ENCODE peak calls at places on chromosomes 6 and 20, in four cellular contexts. O, E, W and S are unnamed samples.

GRCh38 chr6:37851997-37852524 is 32.5 kb downstream of the ZFAND3 start:
- DNase-seq in E (no peak), O (no peak), W (no peak), S (no peak)

GRCh38 chr6:8674088-8674487 is 238.7 kb upstream of the SLC35B3 start:
- DNase-seq in O (no peak), E (no peak), W (no peak), S (no peak)

GRCh38 chr6:47078991-47079390 is 36.9 kb upstream of the ADGRF1 start:
- DNase-seq in W (no peak), E (no peak), O (no peak), S (no peak)

GRCh38 chr20:41141153-41141815 is 3.9 kb downstream of the PLCG1 start:
- DNase-seq in O (peak; percentile 12), W (peak; percentile 9), E (no peak), S (peak; percentile 63)

GRCh38 chr20:23596856-23597255 is 8.9 kb downstream of the CST9 start:
- DNase-seq in W (no peak), E (no peak), O (peak; percentile 11), S (no peak)

GRCh38 chr20:36279362-36279761 is 26.8 kb upstream of the DLGAP4 start:
- DNase-seq in O (no peak), E (no peak), W (no peak), S (no peak)

GRCh38 chr20:14406495-14406894 is 69.1 kb upstream of the FLRT3 start:
- DNase-seq in E (no peak), O (peak; percentile 50), W (no peak), S (no peak)

GRCh38 chr6:123640567-123641187 is 3.9 kb upstream of the TRDN start:
- DNase-seq in O (no peak), E (no peak), W (no peak), S (no peak)

GRCh38 chr6:10599046-10599445 is 77.9 kb downstream of the GCNT2 start:
- DNase-seq in E (no peak), W (peak; percentile 83), O (no peak), S (no peak)

GRCh38 chr6:34559651-34560365 is 3.7 kb upstream of the SPDEF start:
- DNase-seq in E (no peak), O (no peak), W (no peak), S (no peak)

GRCh38 chr20:62406635-62407176 is 379 bp downstream of the CABLES2 start:
- DNase-seq in O (no peak), W (peak; percentile 43), E (no peak), S (no peak)

GRCh38 chr6:27986928-27987725 is 30.1 kb downstream of the OR2B6 start:
- DNase-seq in E (no peak), O (peak; percentile 27), W (no peak), S (no peak)

GRCh38 chr6:141677598-141678211 is 455.0 kb upstream of the GJE1 start:
- DNase-seq in O (peak; percentile 24), E (no peak), W (no peak), S (no peak)

GRCh38 chr20:50784464-50784863 is 10.4 kb upstream of the BCAS4 start:
- DNase-seq in W (no peak), E (no peak), O (no peak), S (no peak)

GRCh38 chr6:37142047-37142614 is 27.8 kb upstream of the PIM1 start:
- DNase-seq in O (no peak), W (no peak), E (no peak), S (no peak)

GRCh38 chr6:165301372-165302246 is 7.8 kb downstream of the C6orf118 start:
- DNase-seq in E (no peak), W (no peak), O (no peak), S (no peak)

GRCh38 chr6:1672379-1672778 is 62.7 kb downstream of the FOXC1 start:
- DNase-seq in O (no peak), E (no peak), W (no peak), S (no peak)

GRCh38 chr6:148423601-148424270 is 81.1 kb downstream of the SASH1 start:
- DNase-seq in W (peak; percentile 23), O (no peak), E (no peak), S (no peak)

GRCh38 chr6:108559884-108560462 is 744 bp upstream of the FOXO3 start:
- DNase-seq in O (peak; percentile 68), W (peak; percentile 70), E (peak; percentile 82), S (no peak)

GRCh38 chr6:160054913-160055312 is 66.7 kb upstream of the SLC22A1 start:
- DNase-seq in E (no peak), O (no peak), W (no peak), S (no peak)

GRCh38 chr20:57388953-57389694 is 2.1 kb upstream of the RBM38 start:
- DNase-seq in E (peak; percentile 84), O (no peak), W (peak; percentile 89), S (peak; percentile 86)

DNA sequence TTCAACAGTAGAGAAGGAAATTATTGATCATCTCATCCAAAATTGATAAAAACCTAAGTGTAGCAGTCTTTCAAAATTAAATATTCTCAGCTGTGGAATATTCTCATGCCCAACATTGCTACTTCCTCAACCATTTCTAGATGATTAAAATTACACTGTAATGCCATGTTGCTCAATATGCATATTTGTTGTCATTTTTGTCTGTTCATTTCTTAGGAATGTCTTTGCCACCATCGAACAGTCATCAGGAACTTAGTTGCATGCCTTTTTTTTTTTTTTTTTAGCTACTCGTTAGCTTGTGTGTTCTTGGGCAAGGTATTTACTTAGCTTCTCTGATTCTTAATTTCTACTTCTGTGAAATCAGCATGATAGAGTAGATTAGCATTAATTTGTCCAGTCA is 188.6 kb downstream of the DTNBP1 start:
- DNase-seq in W (no peak), O (no peak), E (no peak), S (no peak)
- H3K36me3 ChIP-seq in W (no peaks in the 10 kb centered on the region), O (peaks cover 2% of the 10 kb centered on the region), E (no peaks in the 10 kb centered on the region), S (peaks cover 11% of the 10 kb centered on the region)

GRCh38 chr6:166330612-166331011 is 11.7 kb downstream of the SFT2D1 start:
- DNase-seq in E (peak; percentile 28), O (peak; percentile 39), W (peak; percentile 48), S (peak; percentile 61)
- H3K36me3 ChIP-seq in E (peaks cover 22% of the 10 kb centered on the region), O (peaks cover 10% of the 10 kb centered on the region), W (peaks cover 14% of the 10 kb centered on the region), S (peaks cover 45% of the 10 kb centered on the region)

DNA sequence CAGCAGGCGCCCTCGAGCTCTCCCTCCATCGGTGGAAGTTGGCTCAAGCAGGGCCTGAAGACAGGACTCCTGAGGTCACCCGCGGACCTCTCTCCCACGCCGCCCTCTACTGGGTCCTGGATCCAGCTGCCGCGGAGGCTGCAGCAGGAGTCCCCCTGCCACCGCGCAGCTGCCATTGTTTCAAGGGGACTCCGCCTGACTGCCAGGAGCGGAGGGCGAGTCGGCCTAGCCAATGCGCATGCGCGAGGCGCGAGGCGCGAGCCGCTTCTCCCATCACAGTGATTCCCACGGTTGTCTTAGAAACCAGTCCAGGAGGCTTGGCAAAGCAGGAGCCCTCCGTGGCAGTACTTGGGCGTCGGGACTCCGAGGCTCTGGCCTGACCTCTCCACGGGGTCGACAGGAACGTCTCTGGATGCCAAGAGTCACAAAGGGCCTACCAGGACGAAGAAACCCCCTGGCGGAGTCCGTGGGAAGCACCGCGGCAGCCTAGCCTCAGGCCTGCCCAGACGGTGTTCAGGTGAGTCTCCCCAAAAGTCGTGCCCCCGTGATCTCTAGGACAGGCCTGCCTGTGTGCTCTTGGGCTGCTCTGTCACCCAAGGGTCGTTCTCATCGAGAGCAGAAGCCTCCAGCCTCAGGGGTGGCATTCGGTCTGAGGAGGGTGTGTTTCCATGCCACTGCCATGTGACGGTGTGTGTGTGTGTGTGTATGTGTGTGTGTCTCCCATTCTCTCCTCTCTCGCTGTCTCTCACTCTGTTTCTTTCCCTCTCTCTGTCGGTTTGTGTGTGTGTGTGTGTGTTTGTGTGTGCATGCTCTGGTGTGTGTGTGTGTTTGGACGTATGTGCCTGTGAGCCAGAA is 290.6 kb upstream of the ZNF337 start:
- DNase-seq in E (no peak), O (peak; percentile 35), W (peak; percentile 60), S (peak; percentile 34)
- H3K36me3 ChIP-seq in E (no peaks in the 10 kb centered on the region), O (no peaks in the 10 kb centered on the region), W (no peaks in the 10 kb centered on the region), S (no peaks in the 10 kb centered on the region)

DNA sequence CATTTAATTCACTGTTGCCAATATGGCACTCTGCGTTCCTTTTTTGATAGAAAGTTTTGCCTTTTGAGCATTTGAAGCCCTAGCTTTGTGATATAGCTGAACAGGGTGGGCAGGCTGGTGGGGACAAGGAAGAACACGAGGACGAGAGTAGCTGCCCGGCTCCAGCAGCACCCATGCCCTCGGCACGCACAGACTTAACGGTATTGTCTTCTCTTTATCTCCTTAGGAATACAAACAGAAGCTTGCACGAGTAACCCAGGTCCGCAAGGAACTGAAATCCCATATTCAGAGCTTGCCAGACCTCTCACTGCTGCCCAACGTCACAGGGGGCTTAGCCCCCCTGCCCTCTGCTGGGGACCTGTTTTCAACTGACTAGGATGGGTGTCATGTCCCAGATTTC is 56.0 kb downstream of the RPRD1B start:
- DNase-seq in W (no peak), O (no peak), E (no peak), S (no peak)
- H3K36me3 ChIP-seq in W (peaks cover 11% of the 10 kb centered on the region), O (peaks cover 32% of the 10 kb centered on the region), E (peaks cover 48% of the 10 kb centered on the region), S (peaks cover 52% of the 10 kb centered on the region)

DNA sequence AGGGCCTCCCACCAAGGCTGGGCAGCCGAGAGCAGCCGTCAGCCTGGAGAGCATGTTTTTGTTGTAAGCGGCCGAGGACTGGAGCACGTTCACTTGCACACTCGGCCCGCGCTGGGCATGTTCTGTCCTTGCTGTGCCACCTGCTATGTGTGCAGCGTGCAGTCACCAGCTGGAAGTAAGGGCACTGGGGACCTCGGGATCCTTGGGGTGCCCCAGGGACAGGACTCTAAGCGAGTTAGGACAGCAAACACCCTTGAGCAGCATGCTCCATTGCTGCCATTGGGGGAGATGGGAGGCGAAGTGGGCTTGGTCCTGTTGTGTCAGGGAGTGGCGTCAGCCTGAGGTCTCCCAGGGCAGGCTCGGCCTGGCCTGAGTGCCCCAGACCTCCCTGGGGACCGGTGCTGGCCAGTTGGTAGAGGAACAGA is 18.6 kb downstream of the DYNLT1 start:
- DNase-seq in W (no peak), E (no peak), O (no peak), S (no peak)
- H3K36me3 ChIP-seq in W (peaks cover 15% of the 10 kb centered on the region), E (peaks cover 26% of the 10 kb centered on the region), O (peaks cover 44% of the 10 kb centered on the region), S (peaks cover 40% of the 10 kb centered on the region)

DNA sequence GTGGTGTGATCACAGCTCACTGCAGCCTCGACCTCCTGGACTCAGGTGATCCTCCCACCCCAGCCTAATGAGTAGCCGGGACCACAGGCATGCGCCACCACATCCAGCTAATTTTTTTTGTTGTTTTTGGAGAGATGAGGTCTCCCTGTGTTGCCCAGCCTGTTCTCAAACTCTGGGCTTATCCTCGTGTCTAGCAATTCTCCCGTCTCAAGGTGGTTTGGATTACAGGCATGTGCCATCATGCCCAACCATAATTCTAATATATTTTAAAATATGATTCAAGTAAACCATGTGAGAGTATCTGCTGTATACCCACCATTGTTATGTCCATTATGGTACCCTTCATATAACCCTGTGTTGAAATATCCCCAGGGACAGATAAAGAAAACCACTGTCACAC is 60.3 kb upstream of the C20orf144 start:
- DNase-seq in O (no peak), W (no peak), E (no peak), S (no peak)
- H3K36me3 ChIP-seq in O (no peaks in the 10 kb centered on the region), W (no peaks in the 10 kb centered on the region), E (no peaks in the 10 kb centered on the region), S (peaks cover 19% of the 10 kb centered on the region)

GRCh38 chr6:89787660-89788338 is 31.8 kb downstream of the MDN1 start:
- DNase-seq in W (no peak), E (no peak), O (no peak), S (no peak)

GRCh38 chr6:89793586-89793985 is 26.0 kb downstream of the MDN1 start:
- DNase-seq in O (no peak), E (no peak), W (no peak), S (peak; percentile 70)

GRCh38 chr6:89789980-89790379 is 29.6 kb downstream of the MDN1 start:
- DNase-seq in O (no peak), W (no peak), E (no peak), S (no peak)

GRCh38 chr6:89792881-89793280 is 26.7 kb downstream of the MDN1 start:
- DNase-seq in E (no peak), W (no peak), O (peak; percentile 50), S (no peak)

GRCh38 chr6:89790403-89790802 is 29.2 kb downstream of the MDN1 start:
- DNase-seq in W (no peak), E (no peak), O (no peak), S (no peak)
- H3K36me3 ChIP-seq in W (peaks cover 16% of the 10 kb centered on the region), E (peaks cover 44% of the 10 kb centered on the region), O (peaks cover 33% of the 10 kb centered on the region), S (peaks cover 81% of the 10 kb centered on the region)